ENCODE peak calls at places on chromosomes 3 and 15, in eight cellular contexts. R is epithelial cell of esophagus, S is choroid plexus epithelial cell, X is left lung, K is Panc1, A is sigmoid colon, M is thoracic aorta, F is heart left ventricle. C is an unnamed sample.
A peak's percentile ranks its signal among the peaks of the same experiment; 100 is the strongest.

GRCh38 chr15:32956006-32956405 is 238.2 kb downstream of the GREM1 start:
- DNase-seq in R (peak; percentile 67), S (peak; percentile 95), X (no peak), K (no peak), A (no peak), M (no peak), F (no peak), C (peak; percentile 41)

GRCh38 chr3:170226426-170226960 is 4.3 kb downstream of the PRKCI start:
- DNase-seq in R (peak; percentile 22), S (peak; percentile 48), X (no peak), K (no peak), A (no peak), M (no peak), F (no peak), C (peak; percentile 29)

GRCh38 chr15:35499723-35500122 is 46.2 kb downstream of the DPH6 start:
- DNase-seq in R (peak; percentile 88), S (peak; percentile 37), X (no peak), K (no peak), A (no peak), M (no peak), F (no peak), C (peak; percentile 93)

GRCh38 chr3:136817448-136817847 is 1.5 kb upstream of the SLC35G2 start:
- DNase-seq in R (peak; percentile 52), S (no peak), X (no peak), K (no peak), A (no peak), M (no peak), F (no peak), C (peak; percentile 35)

GRCh38 chr3:9198261-9198660 is 51.2 kb downstream of the SRGAP3 start:
- DNase-seq in R (no peak), S (no peak), X (no peak), K (no peak), A (peak; percentile 21), M (no peak), F (no peak), C (no peak)

GRCh38 chr15:44340410-44340809 is 51.9 kb downstream of the GOLM2 start:
- DNase-seq in R (peak; percentile 88), S (peak; percentile 93), X (peak; percentile 36), K (no peak), A (no peak), M (no peak), F (no peak), C (peak; percentile 89)

GRCh38 chr3:101632586-101632985 is 44.3 kb downstream of the ZBTB11 start:
- DNase-seq in R (no peak), S (no peak), X (no peak), K (no peak), A (no peak), M (no peak), F (no peak), C (no peak)

GRCh38 chr3:42906085-42906904 is at the start of gene ZNF662:
- DNase-seq in R (peak; percentile 53), S (peak; percentile 42), X (peak; percentile 40), K (no peak), A (peak; percentile 80), M (no peak), F (peak; percentile 64), C (no peak)

GRCh38 chr3:180036092-180036677 is 552 bp downstream of the PEX5L start:
- DNase-seq in R (no peak), S (no peak), X (no peak), K (no peak), A (no peak), M (no peak), F (no peak), C (no peak)

GRCh38 chr3:135809038-135809437 is 156.5 kb upstream of the PPP2R3A start:
- DNase-seq in R (no peak), S (no peak), X (no peak), K (no peak), A (no peak), M (no peak), F (no peak), C (no peak)

GRCh38 chr3:55282994-55283393 is 204.1 kb downstream of the WNT5A start:
- DNase-seq in R (no peak), S (no peak), X (no peak), K (no peak), A (no peak), M (no peak), F (no peak), C (no peak)

GRCh38 chr3:155308831-155309230 is 15.3 kb upstream of the STRIT1 start:
- DNase-seq in R (peak; percentile 22), S (no peak), X (no peak), K (no peak), A (no peak), M (no peak), F (no peak), C (peak; percentile 70)

GRCh38 chr3:158700559-158700958 is 28.1 kb upstream of the LXN start:
- DNase-seq in R (no peak), S (no peak), X (no peak), K (no peak), A (no peak), M (no peak), F (no peak), C (no peak)

GRCh38 chr3:138327831-138328230 is 1.8 kb downstream of the NME9 start:
- DNase-seq in R (peak; percentile 92), S (peak; percentile 9), X (no peak), K (no peak), A (no peak), M (no peak), F (no peak), C (peak; percentile 96)

GRCh38 chr3:102179321-102180290 is 255.2 kb upstream of the ZPLD1 start:
- DNase-seq in R (peak; percentile 68), S (peak; percentile 62), X (no peak), K (no peak), A (no peak), M (no peak), F (no peak), C (peak; percentile 76)

GRCh38 chr3:31159331-31160039 is 265.0 kb upstream of the GADL1 start:
- DNase-seq in R (no peak), S (peak; percentile 21), X (no peak), K (no peak), A (no peak), M (no peak), F (no peak), C (no peak)

GRCh38 chr3:71658131-71658530 is 67.1 kb downstream of the EIF4E3 start:
- DNase-seq in R (peak; percentile 71), S (peak; percentile 45), X (peak; percentile 85), K (no peak), A (peak; percentile 97), M (peak; percentile 69), F (peak; percentile 89), C (peak; percentile 87)

GRCh38 chr15:58748787-58749531 is 548 bp downstream of the ADAM10 start:
- DNase-seq in R (peak; percentile 42), S (peak; percentile 54), X (peak; percentile 56), K (no peak), A (peak; percentile 75), M (no peak), F (peak; percentile 65), C (no peak)

GRCh38 chr15:72358532-72359180 is 17.2 kb downstream of the HEXA start:
- DNase-seq in R (peak; percentile 95), S (peak; percentile 68), X (peak; percentile 71), K (no peak), A (peak; percentile 74), M (no peak), F (peak; percentile 71), C (peak; percentile 93)

GRCh38 chr15:51093865-51094605 is 671 bp downstream of the TNFAIP8L3 start:
- DNase-seq in R (peak; percentile 35), S (peak; percentile 47), X (no peak), K (no peak), A (peak; percentile 69), M (no peak), F (no peak), C (no peak)

GRCh38 chr3:57691411-57692133 is 1.3 kb downstream of the DENND6A start:
- DNase-seq in R (no peak), S (no peak), X (no peak), K (no peak), A (no peak), M (no peak), F (no peak), C (peak; percentile 32)

GRCh38 chr3:183159319-183159718 is 3.2 kb downstream of the LAMP3 start:
- DNase-seq in R (no peak), S (no peak), X (no peak), K (no peak), A (no peak), M (no peak), F (no peak), C (no peak)

GRCh38 chr3:107574650-107575049 is 51.9 kb downstream of the BBX start:
- DNase-seq in R (peak; percentile 43), S (peak; percentile 75), X (no peak), K (peak; percentile 12), A (no peak), M (no peak), F (no peak), C (peak; percentile 28)

GRCh38 chr3:64880926-64881325 is 193.1 kb upstream of the ADAMTS9 start:
- DNase-seq in R (no peak), S (no peak), X (no peak), K (no peak), A (no peak), M (no peak), F (no peak), C (no peak)

GRCh38 chr15:67253517-67254237 is 784 bp downstream of the AAGAB start:
- DNase-seq in R (peak; percentile 34), S (peak; percentile 10), X (no peak), K (no peak), A (no peak), M (no peak), F (no peak), C (peak; percentile 47)

GRCh38 chr3:2921903-2922302 is 188.3 kb downstream of the IL5RA start:
- DNase-seq in R (peak; percentile 2), S (peak; percentile 23), X (no peak), K (no peak), A (no peak), M (no peak), F (no peak), C (peak; percentile 4)
- TF ChIP-seq CTCF in R (no peak), S (peak; percentile 30), X (peak; percentile 21), K (peak; percentile 36), A (no peak), M (no peak), F (peak; percentile 47), C (no peak)

GRCh38 chr3:151217208-151217607 is 14.2 kb upstream of the GPR171 start:
- DNase-seq in R (no peak), S (no peak), X (no peak), K (no peak), A (no peak), M (no peak), F (no peak), C (no peak)
- TF ChIP-seq CTCF in R (no peak), S (no peak), X (no peak), K (no peak), A (no peak), M (no peak), F (no peak), C (no peak)

DNA sequence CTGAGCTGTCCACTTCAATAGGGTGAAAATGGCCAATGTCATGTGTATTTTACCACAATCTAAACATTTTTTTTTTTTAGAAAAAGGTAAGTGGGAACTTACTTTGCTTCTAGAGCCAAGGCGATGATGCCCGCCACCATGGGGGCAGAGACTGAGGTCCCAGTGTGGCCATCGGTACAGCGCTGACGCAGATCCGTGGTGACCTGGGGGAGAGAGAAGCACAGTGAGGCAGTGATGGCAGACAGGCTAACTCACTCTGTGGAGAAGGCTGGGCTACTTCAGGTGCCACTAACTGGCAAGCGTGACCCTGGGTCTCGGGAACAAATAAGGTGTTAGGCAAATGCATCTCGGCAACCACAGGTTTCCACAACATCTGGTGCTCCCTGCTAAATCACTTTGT is 94.3 kb upstream of the SNRPA1 start:
- DNase-seq in R (no peak), S (no peak), X (no peak), K (no peak), A (no peak), M (no peak), F (no peak), C (no peak)
- TF ChIP-seq CTCF in R (no peak), S (no peak), X (no peak), K (no peak), A (no peak), M (no peak), F (no peak), C (no peak)

GRCh38 chr3:25384471-25384870 is 43.6 kb upstream of the RARB start:
- DNase-seq in R (no peak), S (no peak), X (no peak), K (no peak), A (no peak), M (no peak), F (no peak), C (no peak)
- TF ChIP-seq CTCF in R (no peak), S (no peak), X (no peak), K (no peak), A (no peak), M (no peak), F (no peak), C (no peak)